ENCODE peak calls at places on chromosome 10, in six cellular contexts. O is hepatic stellate cell, X is glutamatergic neuron, V is DND-41, E is iris pigment epithelial cell, L is skeletal muscle cell. P is an unnamed sample.

GRCh38 chr10:113524539-113525490 is 28.0 kb upstream of the HABP2 start:
- DNase-seq in L (no peak), V (no peak), E (peak), X (no peak), O (peak), P (no peak)

GRCh38 chr10:3106908-3107425 is 39.6 kb downstream of the PFKP start:
- DNase-seq in X (no peak), E (peak), V (no peak), L (peak), O (no peak), P (no peak)

GRCh38 chr10:18666810-18667209 is 7.6 kb downstream of the ARL5B start:
- DNase-seq in V (no peak), E (peak), X (no peak), O (peak), L (peak), P (peak)

GRCh38 chr10:24440817-24441790 is 232.2 kb downstream of the KIAA1217 start:
- DNase-seq in X (peak), E (peak), L (peak), O (no peak), V (no peak), P (peak)

GRCh38 chr10:119517235-119518141 is 25.0 kb downstream of the RGS10 start:
- DNase-seq in E (peak), O (peak), V (peak), X (no peak), L (no peak), P (peak)

GRCh38 chr10:7908541-7909210 is 90.4 kb downstream of the TAF3 start:
- DNase-seq in O (no peak), V (peak), E (peak), L (no peak), X (no peak), P (no peak)

GRCh38 chr10:29392376-29393021 is 103.6 kb downstream of the LYZL1 start:
- DNase-seq in V (peak), X (peak), E (peak), L (no peak), O (peak), P (peak)

GRCh38 chr10:621500-621899 is 68.0 kb downstream of the DIP2C start:
- DNase-seq in V (no peak), X (no peak), L (no peak), E (no peak), O (no peak), P (no peak)

GRCh38 chr10:126519992-126520391 is 131.7 kb upstream of the ADAM12 start:
- DNase-seq in V (no peak), L (no peak), X (no peak), E (no peak), O (no peak), P (no peak)

GRCh38 chr10:103759100-103759781 is 96.1 kb downstream of the SH3PXD2A start:
- DNase-seq in V (no peak), E (peak), O (peak), L (peak), X (no peak), P (peak)

GRCh38 chr10:86079088-86079487 is 287.5 kb downstream of the GRID1 start:
- DNase-seq in X (no peak), L (no peak), V (no peak), E (no peak), O (no peak), P (peak)

GRCh38 chr10:116627386-116627933 is 6.7 kb downstream of the PNLIPRP2 start:
- DNase-seq in V (no peak), X (peak), E (no peak), L (no peak), O (no peak), P (no peak)

GRCh38 chr10:75245354-75246001 is 9.7 kb upstream of the COMTD1 start:
- DNase-seq in O (no peak), V (no peak), E (no peak), X (no peak), L (no peak), P (no peak)

GRCh38 chr10:5595591-5596590 is 70.5 kb downstream of the ASB13 start:
- DNase-seq in V (no peak), L (peak), E (peak), O (peak), X (no peak), P (peak)